ENCODE peak calls at places on chromosome 20, in five cellular contexts. One of them, this sample, is unnamed.

GRCh38 chr20:39829255-39829654 is 859.8 kb downstream of the MAFB start:
- DNase-seq in HCT116: no peak
- DNase-seq in GM12878: no peak
- DNase-seq in H1: peak; percentile 53
- DNase-seq in HepG2: no peak
- DNase-seq in this sample: no peak

GRCh38 chr20:32336918-32337347 is 21.2 kb upstream of the ASXL1 start:
- DNase-seq in HCT116: no peak
- DNase-seq in H1: no peak
- DNase-seq in HepG2: peak; percentile 86
- DNase-seq in GM12878: no peak
- DNase-seq in this sample: peak; percentile 38

GRCh38 chr20:51687071-51687470 is 81.1 kb downstream of the ATP9A start:
- DNase-seq in HCT116: peak; percentile 63
- DNase-seq in H1: no peak
- DNase-seq in GM12878: no peak
- DNase-seq in HepG2: no peak
- DNase-seq in this sample: no peak

GRCh38 chr20:41380551-41381262 is 14.1 kb upstream of the EMILIN3 start:
- DNase-seq in HCT116: no peak
- DNase-seq in HepG2: no peak
- DNase-seq in GM12878: no peak
- DNase-seq in H1: no peak
- DNase-seq in this sample: no peak

GRCh38 chr20:31690124-31690666 is 32.5 kb downstream of the BCL2L1 start:
- DNase-seq in HepG2: no peak
- DNase-seq in HCT116: no peak
- DNase-seq in GM12878: no peak
- DNase-seq in H1: no peak
- DNase-seq in this sample: no peak

GRCh38 chr20:50562262-50562701 is 52.1 kb downstream of the PTPN1 start:
- DNase-seq in HepG2: no peak
- DNase-seq in GM12878: no peak
- DNase-seq in HCT116: no peak
- DNase-seq in H1: no peak
- DNase-seq in this sample: no peak

GRCh38 chr20:4820833-4821518 is 99.3 kb downstream of the PRND start:
- DNase-seq in HCT116: no peak
- DNase-seq in HepG2: no peak
- DNase-seq in H1: no peak
- DNase-seq in GM12878: no peak
- DNase-seq in this sample: no peak

GRCh38 chr20:6583134-6583738 is 184.2 kb upstream of the BMP2 start:
- DNase-seq in HepG2: peak; percentile 61
- DNase-seq in H1: peak; percentile 48
- DNase-seq in HCT116: no peak
- DNase-seq in GM12878: peak; percentile 25
- DNase-seq in this sample: peak; percentile 6

GRCh38 chr20:7650481-7650880 is 289.8 kb downstream of the HAO1 start:
- DNase-seq in GM12878: no peak
- DNase-seq in HCT116: no peak
- DNase-seq in HepG2: no peak
- DNase-seq in H1: no peak
- DNase-seq in this sample: no peak

GRCh38 chr20:64136004-64136710 is 28.1 kb upstream of the MYT1 start:
- DNase-seq in GM12878: no peak
- DNase-seq in H1: peak; percentile 19
- DNase-seq in HCT116: no peak
- DNase-seq in HepG2: no peak
- DNase-seq in this sample: no peak

GRCh38 chr20:22921595-22922421 is 113.3 kb upstream of the SSTR4 start:
- DNase-seq in H1: no peak
- DNase-seq in HepG2: no peak
- DNase-seq in HCT116: no peak
- DNase-seq in GM12878: no peak
- DNase-seq in this sample: no peak

GRCh38 chr20:53806683-53807401 is 213.2 kb upstream of the ZNF217 start:
- DNase-seq in H1: no peak
- DNase-seq in GM12878: no peak
- DNase-seq in HepG2: no peak
- DNase-seq in HCT116: no peak
- DNase-seq in this sample: no peak

GRCh38 chr20:13397300-13397724 is 176.2 kb downstream of the ISM1 start:
- DNase-seq in H1: no peak
- DNase-seq in HCT116: no peak
- DNase-seq in GM12878: no peak
- DNase-seq in HepG2: no peak
- DNase-seq in this sample: no peak

GRCh38 chr20:48823960-48824497 is 3.8 kb downstream of the PREX1 start:
- DNase-seq in H1: no peak
- DNase-seq in GM12878: peak; percentile 76
- DNase-seq in HCT116: no peak
- DNase-seq in HepG2: no peak
- DNase-seq in this sample: no peak

GRCh38 chr20:3885711-3886110 is 3.5 kb upstream of the PANK2 start:
- DNase-seq in GM12878: no peak
- DNase-seq in HepG2: no peak
- DNase-seq in HCT116: no peak
- DNase-seq in H1: no peak
- DNase-seq in this sample: no peak

GRCh38 chr20:45330476-45330875 is 17.7 kb downstream of the SDC4 start:
- DNase-seq in HCT116: no peak
- DNase-seq in H1: no peak
- DNase-seq in GM12878: no peak
- DNase-seq in HepG2: no peak
- DNase-seq in this sample: no peak

GRCh38 chr20:49913399-49914047 is 1.8 kb downstream of the SPATA2 start:
- DNase-seq in H1: no peak
- DNase-seq in HepG2: no peak
- DNase-seq in HCT116: no peak
- DNase-seq in GM12878: no peak
- DNase-seq in this sample: no peak

GRCh38 chr20:50034567-50035170 is 51.9 kb downstream of the SNAI1 start:
- DNase-seq in GM12878: no peak
- DNase-seq in HepG2: no peak
- DNase-seq in H1: no peak
- DNase-seq in HCT116: no peak
- DNase-seq in this sample: no peak

DNA sequence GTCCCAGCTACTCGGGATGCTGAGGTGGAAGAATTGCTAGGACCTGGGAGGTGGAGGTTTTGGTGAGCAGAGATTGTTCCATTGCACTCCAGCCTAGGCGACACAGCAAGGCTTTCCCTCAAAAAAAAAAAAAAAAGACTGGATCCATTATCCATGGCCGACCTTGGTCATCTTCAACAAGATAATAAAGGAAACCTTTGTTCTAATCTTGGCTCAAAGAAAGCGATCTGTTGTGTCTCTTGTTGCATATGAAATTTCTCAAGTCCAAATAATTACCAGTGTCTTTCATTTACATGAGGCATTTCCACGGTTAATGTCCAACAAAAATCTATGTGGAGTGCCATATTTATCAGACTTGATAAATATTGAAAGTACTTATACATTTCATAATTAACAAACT is 23.7 kb upstream of the KIF16B start:
- DNase-seq in HepG2: peak; percentile 31
- DNase-seq in H1: no peak
- DNase-seq in HCT116: no peak
- DNase-seq in GM12878: no peak
- DNase-seq in this sample: no peak
- TF ChIP-seq SRF in HepG2: no peak
- TF ChIP-seq SRF in H1: no peak
- TF ChIP-seq SRF in HCT116: no peak
- TF ChIP-seq SRF in GM12878: no peak
- TF ChIP-seq SRF in this sample: no peak

DNA sequence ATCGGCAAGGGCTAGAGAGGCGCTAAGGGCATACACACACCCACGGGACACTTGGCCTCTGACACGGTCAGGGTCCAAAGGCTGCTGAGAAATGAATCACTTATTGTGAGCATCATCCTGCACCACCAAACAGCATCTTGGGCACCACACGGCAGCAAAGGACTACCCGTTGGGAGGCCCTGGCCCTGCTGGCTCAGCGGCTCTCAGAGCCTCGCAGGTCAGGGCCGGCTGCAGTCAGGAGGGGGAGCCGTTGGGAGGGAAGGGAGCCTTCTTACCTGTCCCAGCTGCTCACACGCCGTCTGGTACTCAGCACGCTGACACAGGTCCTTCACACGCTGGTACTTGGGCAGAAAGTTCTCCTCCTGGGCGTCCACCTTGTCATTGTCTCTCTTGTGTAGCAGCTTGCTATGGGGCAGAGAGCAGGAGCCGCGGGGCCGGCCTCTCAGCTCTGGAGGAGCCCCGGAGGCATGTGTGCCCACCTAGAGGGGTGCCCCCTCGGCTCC is 109.0 kb downstream of the SULF2 start:
- DNase-seq in GM12878: no peak
- DNase-seq in HepG2: peak; percentile 48
- DNase-seq in HCT116: no peak
- DNase-seq in H1: peak; percentile 70
- DNase-seq in this sample: no peak
- TF ChIP-seq SRF in GM12878: no peak
- TF ChIP-seq SRF in HepG2: no peak
- TF ChIP-seq SRF in HCT116: no peak
- TF ChIP-seq SRF in H1: no peak
- TF ChIP-seq SRF in this sample: no peak

GRCh38 chr20:35005463-35005961 is 49.8 kb downstream of the MYH7B start:
- DNase-seq in H1: no peak
- DNase-seq in HepG2: no peak
- DNase-seq in GM12878: no peak
- DNase-seq in HCT116: no peak
- DNase-seq in this sample: no peak
- TF ChIP-seq SRF in H1: no peak
- TF ChIP-seq SRF in HepG2: no peak
- TF ChIP-seq SRF in GM12878: no peak
- TF ChIP-seq SRF in HCT116: no peak
- TF ChIP-seq SRF in this sample: no peak

GRCh38 chr20:62142252-62143117 is 709 bp downstream of the PSMA7 start:
- DNase-seq in HCT116: no peak
- DNase-seq in GM12878: no peak
- DNase-seq in H1: no peak
- DNase-seq in HepG2: no peak
- DNase-seq in this sample: no peak
- TF ChIP-seq SRF in HCT116: no peak
- TF ChIP-seq SRF in GM12878: no peak
- TF ChIP-seq SRF in H1: no peak
- TF ChIP-seq SRF in HepG2: no peak
- TF ChIP-seq SRF in this sample: no peak

GRCh38 chr20:17229256-17229655 is 2.4 kb downstream of the PCSK2 start:
- DNase-seq in H1: peak; percentile 46
- DNase-seq in GM12878: no peak
- DNase-seq in HepG2: no peak
- DNase-seq in HCT116: no peak
- DNase-seq in this sample: no peak

GRCh38 chr20:17226410-17227198 is at the start of gene PCSK2:
- DNase-seq in H1: peak; percentile 88
- DNase-seq in HepG2: no peak
- DNase-seq in HCT116: no peak
- DNase-seq in GM12878: no peak
- DNase-seq in this sample: peak; percentile 40

GRCh38 chr20:17227199-17227535 is 327 bp downstream of the PCSK2 start:
- DNase-seq in HepG2: no peak
- DNase-seq in H1: peak; percentile 48
- DNase-seq in HCT116: no peak
- DNase-seq in GM12878: no peak
- DNase-seq in this sample: no peak

GRCh38 chr20:17227669-17228623 is 1.1 kb downstream of the PCSK2 start:
- DNase-seq in HCT116: no peak
- DNase-seq in GM12878: no peak
- DNase-seq in H1: peak; percentile 59
- DNase-seq in HepG2: no peak
- DNase-seq in this sample: no peak

DNA sequence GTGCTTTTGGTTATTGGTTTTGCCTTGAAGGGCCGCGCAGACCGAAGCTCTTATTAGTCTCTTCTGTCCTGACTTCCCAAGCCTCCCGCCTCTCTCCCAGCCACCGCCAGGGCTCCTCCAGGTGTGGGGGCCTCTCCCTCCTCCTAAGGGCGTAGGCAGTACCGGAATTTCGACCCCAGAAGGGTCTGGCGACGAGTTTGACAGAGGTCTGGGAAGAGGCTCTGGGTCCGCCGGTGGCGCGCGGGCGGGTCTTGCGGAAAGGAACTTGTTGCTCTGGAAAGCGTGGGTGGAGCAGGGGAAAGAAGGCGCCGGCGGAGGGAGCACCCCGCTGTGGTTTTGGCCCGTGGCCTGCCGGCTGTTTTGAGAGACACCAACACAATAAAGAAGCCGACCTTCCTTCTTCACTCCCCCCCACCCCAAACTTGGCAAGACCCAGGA is 1.8 kb downstream of the PCSK2 start:
- DNase-seq in HepG2: no peak
- DNase-seq in H1: peak; percentile 76
- DNase-seq in HCT116: no peak
- DNase-seq in GM12878: no peak
- DNase-seq in this sample: peak; percentile 1
- TF ChIP-seq SRF in HepG2: no peak
- TF ChIP-seq SRF in H1: no peak
- TF ChIP-seq SRF in HCT116: no peak
- TF ChIP-seq SRF in GM12878: no peak
- TF ChIP-seq SRF in this sample: no peak

DNA sequence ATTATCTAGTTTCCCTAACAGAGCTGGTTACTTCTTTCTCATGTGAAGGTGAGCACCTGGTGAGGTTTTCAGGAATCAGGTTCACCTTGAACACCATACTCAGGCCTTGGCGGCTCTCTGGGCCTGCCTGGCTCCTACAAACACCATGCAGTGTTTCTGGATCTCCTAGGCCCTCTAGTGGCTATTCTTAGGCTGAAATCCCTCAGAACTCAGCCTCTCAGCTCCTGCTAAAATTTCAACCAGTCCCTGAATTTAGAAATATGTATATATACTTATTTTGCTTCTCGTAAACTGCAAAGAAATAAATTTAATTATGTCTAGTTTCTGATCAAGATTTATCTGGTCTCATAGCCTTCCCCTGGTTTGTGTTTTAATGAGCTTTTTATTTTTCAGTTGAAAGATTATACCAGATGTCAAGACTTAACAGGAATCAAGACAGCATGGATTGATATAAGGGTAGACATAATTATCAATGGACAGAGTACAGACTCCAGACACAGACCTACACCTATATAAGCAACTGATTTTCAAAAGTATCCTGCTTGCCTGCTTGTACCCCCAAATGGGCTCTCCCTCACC is 55.9 kb downstream of the ANKEF1 start:
- DNase-seq in HepG2: peak; percentile 63
- DNase-seq in GM12878: no peak
- DNase-seq in HCT116: peak; percentile 38
- DNase-seq in H1: no peak
- DNase-seq in this sample: peak; percentile 12
- TF ChIP-seq SRF in HepG2: no peak
- TF ChIP-seq SRF in GM12878: no peak
- TF ChIP-seq SRF in HCT116: no peak
- TF ChIP-seq SRF in H1: no peak
- TF ChIP-seq SRF in this sample: no peak

This sample was measured in K562.